ENCODE peak calls at places on chromosomes 1 and 21, in five cellular contexts. P is RCC 7860, W is colonic mucosa, K is fibroblast of mammary gland, V is T1000. S is an unnamed sample.

GRCh38 chr1:117607471-117607870 is 1.6 kb downstream of the TENT5C start:
- DNase-seq in W (peak), K (no peak), V (no peak), P (no peak), S (no peak)

GRCh38 chr1:228854907-228855306 is 119.6 kb downstream of the RHOU start:
- DNase-seq in V (no peak), P (no peak), K (no peak), W (no peak), S (no peak)

GRCh38 chr1:87224209-87224608 is 104.5 kb upstream of the LMO4 start:
- DNase-seq in W (no peak), V (peak), K (peak), P (peak), S (peak)

GRCh38 chr1:224623310-224623714 is 7.2 kb downstream of the CNIH3 start:
- DNase-seq in W (no peak), P (peak), V (no peak), K (peak), S (peak)

GRCh38 chr1:8347635-8348034 is 29.7 kb downstream of the SLC45A1 start:
- DNase-seq in P (no peak), W (no peak), V (no peak), K (no peak), S (no peak)

GRCh38 chr1:81375884-81376548 is 424.7 kb upstream of the ADGRL2 start:
- DNase-seq in V (no peak), W (no peak), K (no peak), P (no peak), S (no peak)

GRCh38 chr21:26120833-26121232 is 49.7 kb downstream of the APP start:
- DNase-seq in K (peak), V (no peak), P (no peak), W (no peak), S (no peak)

GRCh38 chr1:15196807-15197530 is 43.4 kb downstream of the TMEM51 start:
- DNase-seq in P (no peak), V (no peak), K (no peak), W (peak), S (no peak)

GRCh38 chr1:55257958-55258357 is 42.8 kb upstream of the USP24 start:
- DNase-seq in V (no peak), P (no peak), K (no peak), W (no peak), S (no peak)

GRCh38 chr21:33430858-33431257 is 27.6 kb downstream of the IFNGR2 start:
- DNase-seq in V (no peak), W (no peak), P (no peak), K (no peak), S (no peak)

GRCh38 chr1:231053493-231054162 is 13.6 kb upstream of the FAM89A start:
- DNase-seq in P (peak), W (peak), K (peak), V (no peak), S (peak)

GRCh38 chr1:205318231-205318991 is 3.1 kb downstream of the NUAK2 start:
- DNase-seq in P (no peak), V (no peak), K (no peak), W (peak), S (no peak)